ENCODE peak calls at places on chromosomes 1 and 21, in ten cellular contexts. One of them, this sample, is unnamed.

GRCh38 chr21:45575993-45576837 is 34.0 kb upstream of the SLC19A1 start:
- DNase-seq in stimulated activated CD4-positive, alpha-beta T cell treated with anti-CD3 and anti-CD28 coated beads, TNF-alpha, amount 100 ng/mL, for 48 hours: no peak
- DNase-seq in ELF-1: no peak
- DNase-seq in AG09309: no peak
- DNase-seq in amniotic stem cell: no peak
- DNase-seq in heart left ventricle: no peak
- DNase-seq in NCI-H446: no peak
- DNase-seq in kidney tubule cell: no peak
- DNase-seq in RPMI8226: no peak
- DNase-seq in HuH-7: no peak
- DNase-seq in this sample: no peak

GRCh38 chr1:245441699-245442098 is 286.9 kb downstream of the KIF26B start:
- DNase-seq in stimulated activated CD4-positive, alpha-beta T cell treated with anti-CD3 and anti-CD28 coated beads, TNF-alpha, amount 100 ng/mL, for 48 hours: no peak
- DNase-seq in ELF-1: no peak
- DNase-seq in AG09309: no peak
- DNase-seq in amniotic stem cell: no peak
- DNase-seq in heart left ventricle: no peak
- DNase-seq in NCI-H446: no peak
- DNase-seq in kidney tubule cell: no peak
- DNase-seq in RPMI8226: no peak
- DNase-seq in HuH-7: no peak
- DNase-seq in this sample: no peak

GRCh38 chr1:5734996-5735395 is 257.2 kb downstream of the NPHP4 start:
- DNase-seq in stimulated activated CD4-positive, alpha-beta T cell treated with anti-CD3 and anti-CD28 coated beads, TNF-alpha, amount 100 ng/mL, for 48 hours: no peak
- DNase-seq in ELF-1: no peak
- DNase-seq in AG09309: no peak
- DNase-seq in amniotic stem cell: no peak
- DNase-seq in heart left ventricle: no peak
- DNase-seq in NCI-H446: no peak
- DNase-seq in kidney tubule cell: no peak
- DNase-seq in RPMI8226: no peak
- DNase-seq in HuH-7: no peak
- DNase-seq in this sample: no peak

GRCh38 chr1:84266748-84267147 is 34.8 kb upstream of the SAMD13 start:
- DNase-seq in stimulated activated CD4-positive, alpha-beta T cell treated with anti-CD3 and anti-CD28 coated beads, TNF-alpha, amount 100 ng/mL, for 48 hours: no peak
- DNase-seq in ELF-1: no peak
- DNase-seq in AG09309: no peak
- DNase-seq in amniotic stem cell: no peak
- DNase-seq in heart left ventricle: no peak
- DNase-seq in NCI-H446: no peak
- DNase-seq in kidney tubule cell: no peak
- DNase-seq in RPMI8226: no peak
- DNase-seq in HuH-7: no peak
- DNase-seq in this sample: no peak

GRCh38 chr1:109890115-109890953 is 20.3 kb upstream of the CSF1 start:
- DNase-seq in stimulated activated CD4-positive, alpha-beta T cell treated with anti-CD3 and anti-CD28 coated beads, TNF-alpha, amount 100 ng/mL, for 48 hours: peak; percentile 60
- DNase-seq in ELF-1: no peak
- DNase-seq in AG09309: no peak
- DNase-seq in amniotic stem cell: no peak
- DNase-seq in heart left ventricle: no peak
- DNase-seq in NCI-H446: no peak
- DNase-seq in kidney tubule cell: no peak
- DNase-seq in RPMI8226: no peak
- DNase-seq in HuH-7: no peak
- DNase-seq in this sample: no peak

GRCh38 chr1:111503585-111504060 is at the start of the genes ADORA3 and TMIGD3:
- DNase-seq in stimulated activated CD4-positive, alpha-beta T cell treated with anti-CD3 and anti-CD28 coated beads, TNF-alpha, amount 100 ng/mL, for 48 hours: no peak
- DNase-seq in ELF-1: no peak
- DNase-seq in AG09309: no peak
- DNase-seq in amniotic stem cell: no peak
- DNase-seq in heart left ventricle: no peak
- DNase-seq in NCI-H446: no peak
- DNase-seq in kidney tubule cell: no peak
- DNase-seq in RPMI8226: peak; percentile 69
- DNase-seq in HuH-7: no peak
- DNase-seq in this sample: no peak

GRCh38 chr1:239287296-239287695 is 99.1 kb upstream of the CHRM3 start:
- DNase-seq in stimulated activated CD4-positive, alpha-beta T cell treated with anti-CD3 and anti-CD28 coated beads, TNF-alpha, amount 100 ng/mL, for 48 hours: no peak
- DNase-seq in ELF-1: no peak
- DNase-seq in AG09309: no peak
- DNase-seq in amniotic stem cell: no peak
- DNase-seq in heart left ventricle: no peak
- DNase-seq in NCI-H446: no peak
- DNase-seq in kidney tubule cell: no peak
- DNase-seq in RPMI8226: no peak
- DNase-seq in HuH-7: no peak
- DNase-seq in this sample: no peak

GRCh38 chr1:94240822-94241221 is 3.4 kb upstream of the ARHGAP29 start:
- DNase-seq in stimulated activated CD4-positive, alpha-beta T cell treated with anti-CD3 and anti-CD28 coated beads, TNF-alpha, amount 100 ng/mL, for 48 hours: no peak
- DNase-seq in ELF-1: no peak
- DNase-seq in AG09309: no peak
- DNase-seq in amniotic stem cell: no peak
- DNase-seq in heart left ventricle: no peak
- DNase-seq in NCI-H446: peak; percentile 16
- DNase-seq in kidney tubule cell: no peak
- DNase-seq in RPMI8226: no peak
- DNase-seq in HuH-7: peak; percentile 27
- DNase-seq in this sample: no peak

GRCh38 chr21:35395728-35396127 is 346.6 kb upstream of the RUNX1 start:
- DNase-seq in stimulated activated CD4-positive, alpha-beta T cell treated with anti-CD3 and anti-CD28 coated beads, TNF-alpha, amount 100 ng/mL, for 48 hours: no peak
- DNase-seq in ELF-1: no peak
- DNase-seq in AG09309: no peak
- DNase-seq in amniotic stem cell: peak; percentile 18
- DNase-seq in heart left ventricle: no peak
- DNase-seq in NCI-H446: no peak
- DNase-seq in kidney tubule cell: peak; percentile 73
- DNase-seq in RPMI8226: no peak
- DNase-seq in HuH-7: no peak
- DNase-seq in this sample: no peak

GRCh38 chr1:116529199-116529616 is 41.6 kb downstream of the CD58 start:
- DNase-seq in stimulated activated CD4-positive, alpha-beta T cell treated with anti-CD3 and anti-CD28 coated beads, TNF-alpha, amount 100 ng/mL, for 48 hours: no peak
- DNase-seq in ELF-1: no peak
- DNase-seq in AG09309: no peak
- DNase-seq in amniotic stem cell: no peak
- DNase-seq in heart left ventricle: no peak
- DNase-seq in NCI-H446: no peak
- DNase-seq in kidney tubule cell: peak; percentile 43
- DNase-seq in RPMI8226: no peak
- DNase-seq in HuH-7: no peak
- DNase-seq in this sample: no peak

GRCh38 chr1:170599033-170599432 is 64.9 kb upstream of the PRRX1 start:
- DNase-seq in stimulated activated CD4-positive, alpha-beta T cell treated with anti-CD3 and anti-CD28 coated beads, TNF-alpha, amount 100 ng/mL, for 48 hours: no peak
- DNase-seq in ELF-1: no peak
- DNase-seq in AG09309: no peak
- DNase-seq in amniotic stem cell: no peak
- DNase-seq in heart left ventricle: no peak
- DNase-seq in NCI-H446: no peak
- DNase-seq in kidney tubule cell: no peak
- DNase-seq in RPMI8226: no peak
- DNase-seq in HuH-7: no peak
- DNase-seq in this sample: no peak

GRCh38 chr1:41523981-41524675 is 39.6 kb upstream of the EDN2 start:
- DNase-seq in stimulated activated CD4-positive, alpha-beta T cell treated with anti-CD3 and anti-CD28 coated beads, TNF-alpha, amount 100 ng/mL, for 48 hours: no peak
- DNase-seq in ELF-1: no peak
- DNase-seq in AG09309: no peak
- DNase-seq in amniotic stem cell: no peak
- DNase-seq in heart left ventricle: no peak
- DNase-seq in NCI-H446: no peak
- DNase-seq in kidney tubule cell: no peak
- DNase-seq in RPMI8226: no peak
- DNase-seq in HuH-7: no peak
- DNase-seq in this sample: no peak

GRCh38 chr1:117367769-117368059 is 465 bp downstream of the MAN1A2 start:
- DNase-seq in stimulated activated CD4-positive, alpha-beta T cell treated with anti-CD3 and anti-CD28 coated beads, TNF-alpha, amount 100 ng/mL, for 48 hours: no peak
- DNase-seq in ELF-1: no peak
- DNase-seq in AG09309: no peak
- DNase-seq in amniotic stem cell: no peak
- DNase-seq in heart left ventricle: no peak
- DNase-seq in NCI-H446: no peak
- DNase-seq in kidney tubule cell: no peak
- DNase-seq in RPMI8226: no peak
- DNase-seq in HuH-7: no peak
- DNase-seq in this sample: no peak

GRCh38 chr1:53485478-53486394 is 26.5 kb downstream of the DMRTB1 start:
- DNase-seq in stimulated activated CD4-positive, alpha-beta T cell treated with anti-CD3 and anti-CD28 coated beads, TNF-alpha, amount 100 ng/mL, for 48 hours: peak; percentile 68
- DNase-seq in ELF-1: peak; percentile 95
- DNase-seq in AG09309: peak; percentile 23
- DNase-seq in amniotic stem cell: peak; percentile 71
- DNase-seq in heart left ventricle: peak; percentile 80
- DNase-seq in NCI-H446: peak; percentile 85
- DNase-seq in kidney tubule cell: peak; percentile 76
- DNase-seq in RPMI8226: peak; percentile 84
- DNase-seq in HuH-7: peak; percentile 86
- DNase-seq in this sample: peak; percentile 96

GRCh38 chr1:100995196-100995983 is 30.2 kb downstream of the DPH5 start:
- DNase-seq in stimulated activated CD4-positive, alpha-beta T cell treated with anti-CD3 and anti-CD28 coated beads, TNF-alpha, amount 100 ng/mL, for 48 hours: no peak
- DNase-seq in ELF-1: no peak
- DNase-seq in AG09309: no peak
- DNase-seq in amniotic stem cell: no peak
- DNase-seq in heart left ventricle: no peak
- DNase-seq in NCI-H446: no peak
- DNase-seq in kidney tubule cell: no peak
- DNase-seq in RPMI8226: no peak
- DNase-seq in HuH-7: no peak
- DNase-seq in this sample: no peak

GRCh38 chr1:160537714-160538665 is 14.9 kb upstream of the SLAMF6 start:
- DNase-seq in stimulated activated CD4-positive, alpha-beta T cell treated with anti-CD3 and anti-CD28 coated beads, TNF-alpha, amount 100 ng/mL, for 48 hours: no peak
- DNase-seq in ELF-1: no peak
- DNase-seq in AG09309: no peak
- DNase-seq in amniotic stem cell: no peak
- DNase-seq in heart left ventricle: no peak
- DNase-seq in NCI-H446: no peak
- DNase-seq in kidney tubule cell: no peak
- DNase-seq in RPMI8226: no peak
- DNase-seq in HuH-7: no peak
- DNase-seq in this sample: no peak

GRCh38 chr1:233269656-233270055 is 25.9 kb downstream of the PCNX2 start:
- DNase-seq in stimulated activated CD4-positive, alpha-beta T cell treated with anti-CD3 and anti-CD28 coated beads, TNF-alpha, amount 100 ng/mL, for 48 hours: no peak
- DNase-seq in ELF-1: no peak
- DNase-seq in AG09309: peak; percentile 41
- DNase-seq in amniotic stem cell: no peak
- DNase-seq in heart left ventricle: no peak
- DNase-seq in NCI-H446: no peak
- DNase-seq in kidney tubule cell: peak; percentile 28
- DNase-seq in RPMI8226: peak; percentile 14
- DNase-seq in HuH-7: no peak
- DNase-seq in this sample: no peak

GRCh38 chr1:150887018-150887417 is at the start of gene CTXND2:
- DNase-seq in stimulated activated CD4-positive, alpha-beta T cell treated with anti-CD3 and anti-CD28 coated beads, TNF-alpha, amount 100 ng/mL, for 48 hours: no peak
- DNase-seq in ELF-1: no peak
- DNase-seq in AG09309: no peak
- DNase-seq in amniotic stem cell: no peak
- DNase-seq in heart left ventricle: no peak
- DNase-seq in NCI-H446: no peak
- DNase-seq in kidney tubule cell: peak; percentile 54
- DNase-seq in RPMI8226: no peak
- DNase-seq in HuH-7: no peak
- DNase-seq in this sample: no peak

GRCh38 chr1:217425528-217425927 is 205.4 kb downstream of the GPATCH2 start:
- DNase-seq in stimulated activated CD4-positive, alpha-beta T cell treated with anti-CD3 and anti-CD28 coated beads, TNF-alpha, amount 100 ng/mL, for 48 hours: no peak
- DNase-seq in ELF-1: no peak
- DNase-seq in AG09309: peak; percentile 4
- DNase-seq in amniotic stem cell: no peak
- DNase-seq in heart left ventricle: no peak
- DNase-seq in NCI-H446: no peak
- DNase-seq in kidney tubule cell: no peak
- DNase-seq in RPMI8226: no peak
- DNase-seq in HuH-7: no peak
- DNase-seq in this sample: no peak

GRCh38 chr1:169348356-169349036 is 19.1 kb downstream of the NME7 start:
- DNase-seq in stimulated activated CD4-positive, alpha-beta T cell treated with anti-CD3 and anti-CD28 coated beads, TNF-alpha, amount 100 ng/mL, for 48 hours: no peak
- DNase-seq in ELF-1: peak; percentile 8
- DNase-seq in AG09309: no peak
- DNase-seq in amniotic stem cell: peak; percentile 18
- DNase-seq in heart left ventricle: no peak
- DNase-seq in NCI-H446: peak; percentile 75
- DNase-seq in kidney tubule cell: peak; percentile 62
- DNase-seq in RPMI8226: peak; percentile 64
- DNase-seq in HuH-7: no peak
- DNase-seq in this sample: no peak

GRCh38 chr1:226325178-226325577 is 16.2 kb upstream of the LIN9 start:
- DNase-seq in stimulated activated CD4-positive, alpha-beta T cell treated with anti-CD3 and anti-CD28 coated beads, TNF-alpha, amount 100 ng/mL, for 48 hours: no peak
- DNase-seq in ELF-1: no peak
- DNase-seq in AG09309: no peak
- DNase-seq in amniotic stem cell: no peak
- DNase-seq in heart left ventricle: no peak
- DNase-seq in NCI-H446: no peak
- DNase-seq in kidney tubule cell: peak; percentile 79
- DNase-seq in RPMI8226: no peak
- DNase-seq in HuH-7: no peak
- DNase-seq in this sample: no peak

GRCh38 chr1:238177960-238178359 is 287.2 kb upstream of the ZP4 start:
- DNase-seq in stimulated activated CD4-positive, alpha-beta T cell treated with anti-CD3 and anti-CD28 coated beads, TNF-alpha, amount 100 ng/mL, for 48 hours: no peak
- DNase-seq in ELF-1: peak; percentile 59
- DNase-seq in AG09309: no peak
- DNase-seq in amniotic stem cell: no peak
- DNase-seq in heart left ventricle: no peak
- DNase-seq in NCI-H446: no peak
- DNase-seq in kidney tubule cell: no peak
- DNase-seq in RPMI8226: no peak
- DNase-seq in HuH-7: no peak
- DNase-seq in this sample: no peak

GRCh38 chr1:182205378-182206022 is 144.0 kb upstream of the ZNF648 start:
- DNase-seq in stimulated activated CD4-positive, alpha-beta T cell treated with anti-CD3 and anti-CD28 coated beads, TNF-alpha, amount 100 ng/mL, for 48 hours: no peak
- DNase-seq in ELF-1: no peak
- DNase-seq in AG09309: no peak
- DNase-seq in amniotic stem cell: no peak
- DNase-seq in heart left ventricle: no peak
- DNase-seq in NCI-H446: no peak
- DNase-seq in kidney tubule cell: no peak
- DNase-seq in RPMI8226: no peak
- DNase-seq in HuH-7: no peak
- DNase-seq in this sample: no peak

GRCh38 chr1:13699936-13700520 is at the start of gene PRDM2:
- DNase-seq in stimulated activated CD4-positive, alpha-beta T cell treated with anti-CD3 and anti-CD28 coated beads, TNF-alpha, amount 100 ng/mL, for 48 hours: peak; percentile 45
- DNase-seq in ELF-1: peak; percentile 49
- DNase-seq in AG09309: no peak
- DNase-seq in amniotic stem cell: no peak
- DNase-seq in heart left ventricle: peak; percentile 70
- DNase-seq in NCI-H446: peak; percentile 49
- DNase-seq in kidney tubule cell: peak; percentile 50
- DNase-seq in RPMI8226: peak; percentile 63
- DNase-seq in HuH-7: no peak
- DNase-seq in this sample: no peak

GRCh38 chr1:203769505-203770343 is 4.7 kb downstream of the LAX1 start:
- DNase-seq in stimulated activated CD4-positive, alpha-beta T cell treated with anti-CD3 and anti-CD28 coated beads, TNF-alpha, amount 100 ng/mL, for 48 hours: no peak
- DNase-seq in ELF-1: no peak
- DNase-seq in AG09309: peak; percentile 72
- DNase-seq in amniotic stem cell: peak; percentile 53
- DNase-seq in heart left ventricle: peak; percentile 78
- DNase-seq in NCI-H446: peak; percentile 96
- DNase-seq in kidney tubule cell: peak; percentile 92
- DNase-seq in RPMI8226: no peak
- DNase-seq in HuH-7: peak; percentile 67
- DNase-seq in this sample: no peak

GRCh38 chr1:5286244-5286643 is 631.8 kb downstream of the AJAP1 start:
- DNase-seq in stimulated activated CD4-positive, alpha-beta T cell treated with anti-CD3 and anti-CD28 coated beads, TNF-alpha, amount 100 ng/mL, for 48 hours: peak; percentile 8
- DNase-seq in ELF-1: no peak
- DNase-seq in AG09309: no peak
- DNase-seq in amniotic stem cell: no peak
- DNase-seq in heart left ventricle: no peak
- DNase-seq in NCI-H446: no peak
- DNase-seq in kidney tubule cell: no peak
- DNase-seq in RPMI8226: peak; percentile 28
- DNase-seq in HuH-7: no peak
- DNase-seq in this sample: no peak

GRCh38 chr1:232600430-232601258 is 29.3 kb downstream of the SIPA1L2 start:
- DNase-seq in stimulated activated CD4-positive, alpha-beta T cell treated with anti-CD3 and anti-CD28 coated beads, TNF-alpha, amount 100 ng/mL, for 48 hours: no peak
- DNase-seq in ELF-1: no peak
- DNase-seq in AG09309: no peak
- DNase-seq in amniotic stem cell: no peak
- DNase-seq in heart left ventricle: no peak
- DNase-seq in NCI-H446: no peak
- DNase-seq in kidney tubule cell: no peak
- DNase-seq in RPMI8226: peak; percentile 47
- DNase-seq in HuH-7: no peak
- DNase-seq in this sample: no peak

GRCh38 chr1:13760921-13761320 is 60.9 kb downstream of the PRDM2 start:
- DNase-seq in stimulated activated CD4-positive, alpha-beta T cell treated with anti-CD3 and anti-CD28 coated beads, TNF-alpha, amount 100 ng/mL, for 48 hours: no peak
- DNase-seq in ELF-1: no peak
- DNase-seq in AG09309: no peak
- DNase-seq in amniotic stem cell: no peak
- DNase-seq in heart left ventricle: no peak
- DNase-seq in NCI-H446: no peak
- DNase-seq in kidney tubule cell: peak; percentile 45
- DNase-seq in RPMI8226: no peak
- DNase-seq in HuH-7: no peak
- DNase-seq in this sample: no peak

This sample was measured in D721Med.